ENCODE peak calls at places on chromosomes 12 and 14, in ten cellular contexts. V is PC-3; J is ELF-1; L is A549; A is stimulated activated CD8-positive, alpha-beta memory T cell treated with anti-CD3 and anti-CD28 coated beads, Interleukin-15, amount 100 ng/mL, for 4 hours; W is tibial artery; H is AG08395; E is T-helper 2 cell; F is brain microvascular endothelial cell; N is COR-L47. D is an unnamed sample.

GRCh38 chr14:74922752-74923401 is at the start of gene RPS6KL1:
- DNase-seq in J (peak), E (peak), W (peak), F (peak), N (peak), V (peak), A (peak), H (peak), L (peak), D (no peak)

GRCh38 chr12:16604853-16605252 is 1.1 kb downstream of the LMO3 start:
- DNase-seq in N (no peak), V (no peak), E (no peak), H (no peak), W (no peak), A (no peak), J (no peak), F (no peak), L (no peak), D (no peak)

GRCh38 chr12:3600039-3600720 is 109.2 kb downstream of the PRMT8 start:
- DNase-seq in N (no peak), F (no peak), H (no peak), L (no peak), V (no peak), E (no peak), A (no peak), J (peak), W (no peak), D (no peak)

GRCh38 chr14:95290769-95291440 is 28.8 kb downstream of the CLMN start:
- DNase-seq in F (no peak), H (no peak), J (peak), E (no peak), N (peak), A (no peak), V (peak), L (no peak), W (peak), D (no peak)

GRCh38 chr14:37991027-37991426 is 216.7 kb upstream of the SSTR1 start:
- DNase-seq in V (no peak), L (no peak), J (no peak), E (no peak), F (no peak), N (no peak), W (no peak), A (no peak), H (no peak), D (no peak)

GRCh38 chr12:52321433-52321832 is 235 bp upstream of the KRT83 start:
- DNase-seq in L (no peak), V (no peak), W (peak), N (no peak), A (no peak), E (no peak), J (no peak), H (no peak), F (no peak), D (no peak)

GRCh38 chr14:60656755-60657608 is 7.7 kb upstream of the SIX1 start:
- DNase-seq in J (peak), V (peak), F (no peak), N (no peak), E (no peak), A (no peak), W (peak), H (peak), L (peak), D (peak)

GRCh38 chr12:5047094-5047493 is 3.4 kb downstream of the KCNA5 start:
- DNase-seq in J (no peak), H (no peak), A (no peak), W (peak), F (no peak), V (no peak), N (no peak), E (no peak), L (no peak), D (no peak)

GRCh38 chr14:56120091-56120632 is 2.0 kb downstream of the PELI2 start:
- DNase-seq in L (no peak), F (no peak), N (no peak), A (no peak), H (peak), E (no peak), W (no peak), V (no peak), J (no peak), D (no peak)

GRCh38 chr12:114916124-114916523 is 232.1 kb upstream of the TBX3 start:
- DNase-seq in L (no peak), E (no peak), A (no peak), V (peak), H (peak), J (no peak), N (no peak), F (peak), W (no peak), D (no peak)

GRCh38 chr14:50544911-50545310 is 12.5 kb upstream of the MAP4K5 start:
- DNase-seq in L (no peak), N (no peak), V (no peak), A (no peak), F (no peak), J (no peak), W (no peak), H (no peak), E (no peak), D (no peak)

GRCh38 chr12:130708648-130709047 is 7.5 kb downstream of the RIMBP2 start:
- DNase-seq in E (no peak), A (no peak), L (no peak), V (no peak), J (no peak), F (no peak), N (no peak), H (no peak), W (no peak), D (no peak)

GRCh38 chr12:100706029-100706428 is 88.5 kb upstream of the ANO4 start:
- DNase-seq in V (peak), E (no peak), W (no peak), A (no peak), J (no peak), H (peak), F (peak), N (peak), L (no peak), D (no peak)

GRCh38 chr12:91920276-91920675 is 225.4 kb downstream of the BTG1 start:
- DNase-seq in V (peak), J (no peak), H (peak), A (no peak), F (peak), N (no peak), E (no peak), L (no peak), W (no peak), D (no peak)

GRCh38 chr14:104536942-104537612 is 42.5 kb upstream of the C14orf180 start:
- DNase-seq in W (peak), H (peak), V (peak), L (peak), N (no peak), J (peak), A (no peak), E (no peak), F (peak), D (no peak)

GRCh38 chr12:52929538-52929937 is 19.4 kb upstream of the KRT18 start:
- DNase-seq in J (peak), N (no peak), L (no peak), V (no peak), H (no peak), E (no peak), F (no peak), W (no peak), A (no peak), D (no peak)

GRCh38 chr14:29442720-29443119 is 484.9 kb downstream of the PRKD1 start:
- DNase-seq in W (no peak), H (peak), L (no peak), F (peak), J (no peak), V (peak), N (no peak), E (no peak), A (no peak), D (no peak)

GRCh38 chr12:56014205-56014604 is 6.6 kb upstream of the IKZF4 start:
- DNase-seq in A (no peak), F (no peak), W (no peak), V (peak), J (no peak), L (no peak), H (no peak), N (peak), E (no peak), D (no peak)

GRCh38 chr14:40074169-40074568 is 641.9 kb upstream of the FBXO33 start:
- DNase-seq in F (no peak), W (no peak), J (peak), E (no peak), H (no peak), A (no peak), N (no peak), V (no peak), L (no peak), D (no peak)

GRCh38 chr12:40336573-40337199 is 111.9 kb downstream of the LRRK2 start:
- DNase-seq in H (peak), J (no peak), N (peak), L (peak), F (no peak), W (no peak), V (peak), E (no peak), A (no peak), D (no peak)

GRCh38 chr14:55600784-55601561 is 21.0 kb downstream of the KTN1 start:
- DNase-seq in A (no peak), F (no peak), W (no peak), E (no peak), V (peak), N (no peak), L (no peak), J (no peak), H (peak), D (no peak)